ENCODE peak calls at places on chromosome 19, in six cellular contexts. R is PC-9, E is cardiac fibroblast, I is BJ, F is mucosa of descending colon, Z is choroid plexus epithelial cell. Y is an unnamed sample.

GRCh38 chr19:47603706-47604310 is 5.1 kb upstream of the BICRA start:
- DNase-seq in R (no peak), I (no peak), E (no peak), Z (no peak), F (no peak), Y (no peak)

GRCh38 chr19:4277051-4277700 is 1.9 kb upstream of the SHD start:
- DNase-seq in I (no peak), Z (no peak), R (no peak), F (no peak), E (no peak), Y (no peak)

GRCh38 chr19:21940684-21941083 is 70.1 kb downstream of the ZNF208 start:
- DNase-seq in R (no peak), Z (no peak), E (no peak), F (peak; percentile 36), I (no peak), Y (no peak)

GRCh38 chr19:55642153-55643002 is 1.1 kb upstream of the ZNF581 start:
- DNase-seq in F (peak; percentile 73), R (peak; percentile 29), E (peak; percentile 36), Z (peak; percentile 46), I (no peak), Y (peak; percentile 31)

GRCh38 chr19:18156841-18157464 is 4.0 kb downstream of the PIK3R2 start:
- DNase-seq in I (no peak), F (peak; percentile 96), Z (peak; percentile 95), R (peak; percentile 85), E (peak; percentile 88), Y (peak; percentile 92)

GRCh38 chr19:34172661-34173144 is 399 bp downstream of the LSM14A start:
- DNase-seq in F (no peak), Z (no peak), R (no peak), I (no peak), E (no peak), Y (no peak)

GRCh38 chr19:49849433-49850220 is 1.3 kb upstream of the PTOV1 start:
- DNase-seq in Z (no peak), E (no peak), R (no peak), I (no peak), F (no peak), Y (no peak)

GRCh38 chr19:6480843-6481415 is 658 bp downstream of the DENND1C start:
- DNase-seq in I (no peak), R (no peak), Z (no peak), F (no peak), E (no peak), Y (no peak)

GRCh38 chr19:53511933-53512374 is 26.0 kb upstream of the ZNF331 start:
- DNase-seq in Z (peak; percentile 85), E (peak; percentile 78), F (no peak), I (no peak), R (peak; percentile 29), Y (peak; percentile 74)

GRCh38 chr19:8194528-8195275 is 14.5 kb upstream of the CERS4 start:
- DNase-seq in R (no peak), E (no peak), F (peak; percentile 80), I (no peak), Z (no peak), Y (no peak)

GRCh38 chr19:14563989-14564650 is 7.7 kb downstream of the NDUFB7 start:
- DNase-seq in E (peak; percentile 49), Z (peak; percentile 33), F (peak; percentile 82), R (peak; percentile 19), I (no peak), Y (peak; percentile 25)

GRCh38 chr19:18282021-18282787 is 782 bp upstream of the JUND start:
- DNase-seq in F (peak; percentile 73), R (no peak), Z (no peak), I (no peak), E (no peak), Y (no peak)

GRCh38 chr19:28794301-28794700 is 418.6 kb downstream of the UQCRFS1 start:
- DNase-seq in Z (no peak), R (no peak), I (no peak), F (no peak), E (no peak), Y (no peak)

GRCh38 chr19:48501446-48501960 is 10.1 kb downstream of the LMTK3 start:
- DNase-seq in Z (no peak), F (peak; percentile 73), I (no peak), R (peak; percentile 89), E (no peak), Y (no peak)

GRCh38 chr19:18478545-18479311 is 40.8 kb upstream of the ISYNA1 start:
- DNase-seq in R (peak; percentile 55), F (peak; percentile 84), E (peak; percentile 90), I (peak; percentile 72), Z (peak; percentile 89), Y (peak; percentile 98)

GRCh38 chr19:36488816-36489138 is 584 bp downstream of the ZNF566 start:
- DNase-seq in Z (no peak), F (no peak), R (no peak), I (no peak), E (peak; percentile 14), Y (peak; percentile 6)

GRCh38 chr19:38774181-38774950 is 1.0 kb upstream of the LGALS7 start:
- DNase-seq in E (no peak), Z (no peak), F (no peak), R (no peak), I (no peak), Y (no peak)

GRCh38 chr19:54684537-54684936 is 21.8 kb downstream of the LILRB4 start:
- DNase-seq in F (no peak), E (peak; percentile 23), Z (peak; percentile 14), I (no peak), R (peak; percentile 6), Y (peak; percentile 3)

GRCh38 chr19:6947745-6948144 is 60.4 kb downstream of the ADGRE1 start:
- DNase-seq in E (peak; percentile 86), I (no peak), Z (peak; percentile 2), R (no peak), F (no peak), Y (no peak)

GRCh38 chr19:38268539-38268938 is 4.2 kb downstream of the SPINT2 start:
- DNase-seq in I (no peak), Z (no peak), E (no peak), R (no peak), F (no peak), Y (no peak)

GRCh38 chr19:17685451-17686026 is 2.6 kb downstream of the UNC13A start:
- DNase-seq in I (no peak), E (no peak), Z (no peak), R (no peak), F (no peak), Y (no peak)

GRCh38 chr19:14248578-14249011 is 42.6 kb upstream of the ADGRL1 start:
- DNase-seq in Z (peak; percentile 24), R (peak; percentile 29), E (no peak), I (no peak), F (peak; percentile 56), Y (peak; percentile 46)

GRCh38 chr19:38726761-38727301 is 17.4 kb downstream of the CAPN12 start:
- DNase-seq in F (no peak), I (no peak), Z (no peak), E (no peak), R (no peak), Y (no peak)

GRCh38 chr19:38679839-38680238 is 32.4 kb downstream of the ACTN4 start:
- DNase-seq in I (no peak), F (no peak), E (peak; percentile 51), Z (no peak), R (no peak), Y (peak; percentile 82)

GRCh38 chr19:39208175-39208795 is 4.2 kb upstream of the SYCN start:
- DNase-seq in E (no peak), F (no peak), R (no peak), Z (no peak), I (no peak), Y (no peak)

GRCh38 chr19:11116507-11116906 is 27.2 kb downstream of the LDLR start:
- DNase-seq in I (no peak), R (no peak), E (no peak), Z (no peak), F (no peak), Y (no peak)

GRCh38 chr19:44608391-44608821 is 5.0 kb upstream of the IGSF23 start:
- DNase-seq in Z (peak; percentile 43), E (peak; percentile 60), F (no peak), I (no peak), R (no peak), Y (peak; percentile 61)

GRCh38 chr19:38544569-38545315 is 73.0 kb downstream of the MAP4K1 start:
- DNase-seq in R (no peak), E (peak; percentile 23), I (no peak), Z (peak; percentile 30), F (peak; percentile 10), Y (peak; percentile 4)

DNA sequence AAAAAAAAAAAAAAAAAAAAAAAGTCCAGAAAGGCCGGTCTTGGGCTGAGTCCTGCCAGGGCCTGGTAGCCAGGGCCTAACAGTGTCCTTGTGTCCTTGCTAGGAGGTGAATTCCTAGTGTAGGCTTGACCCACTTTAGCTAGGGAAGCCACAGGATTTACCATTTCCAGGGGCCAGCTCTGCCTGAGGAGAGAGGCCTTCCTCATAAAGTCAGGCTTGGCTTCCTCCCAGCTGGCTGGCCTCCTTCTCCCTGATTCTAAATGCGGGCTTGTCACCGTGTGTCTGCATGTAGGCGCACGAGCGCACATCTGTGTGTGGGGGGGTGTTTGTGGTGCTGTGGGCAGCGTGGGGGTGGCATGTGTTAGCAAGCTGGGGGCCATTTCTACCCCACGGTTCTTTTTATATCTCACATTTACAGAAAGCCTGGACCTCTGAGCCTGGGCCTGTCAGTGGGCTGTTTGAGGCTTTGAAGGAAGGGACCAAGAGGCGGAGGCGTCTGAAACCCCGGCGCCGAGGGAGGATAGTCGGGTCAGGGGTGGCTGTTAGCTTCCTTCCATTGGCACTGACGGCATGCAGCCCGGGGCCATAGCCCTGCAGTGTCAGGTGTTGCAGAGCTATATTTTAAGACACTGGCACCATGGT is 31.7 kb downstream of the IER2 start:
- DNase-seq in E (peak; percentile 55), I (peak; percentile 55), F (no peak), R (no peak), Z (peak; percentile 46), Y (peak; percentile 70)
- TF ChIP-seq CTCF in E (no peak), I (no peak), F (no peak), R (no peak), Z (no peak), Y (no peak)

GRCh38 chr19:12841094-12841493 is 2.8 kb downstream of the MAST1 start:
- DNase-seq in I (no peak), E (peak; percentile 29), F (peak; percentile 54), R (peak; percentile 49), Z (no peak), Y (peak; percentile 19)
- H3K4me3 ChIP-seq in I (peak overlapping the region; percentile 25), E (peak overlapping the region; percentile 38), F (no peak overlapping the region), R (peak overlapping the region; percentile 49), Z (peak overlapping the region; percentile 20), Y (peak overlapping the region; percentile 45)

DNA sequence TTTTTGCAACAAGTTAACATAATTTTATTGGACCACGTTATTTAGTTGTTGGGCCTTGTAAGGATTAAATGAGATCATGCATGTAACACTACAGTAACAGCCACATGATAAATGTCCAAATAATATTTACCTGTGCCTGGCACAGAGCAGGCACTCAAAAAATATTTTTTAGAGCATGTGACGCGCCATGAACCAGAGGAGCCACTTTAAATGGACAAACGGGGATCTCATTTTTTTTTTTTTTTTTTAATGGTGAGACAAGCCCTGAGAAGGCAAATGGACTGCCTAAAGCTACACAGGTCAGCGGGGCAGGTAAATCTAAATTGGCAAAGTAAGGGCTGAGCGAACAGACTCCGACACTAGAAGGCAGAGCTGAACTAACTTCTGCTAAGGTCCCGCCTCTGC is 840 bp upstream of the RPS19 start:
- DNase-seq in R (no peak), F (no peak), E (no peak), I (no peak), Z (no peak), Y (no peak)
- TF ChIP-seq CTCF in R (no peak), F (no peak), E (no peak), I (no peak), Z (no peak), Y (no peak)

DNA sequence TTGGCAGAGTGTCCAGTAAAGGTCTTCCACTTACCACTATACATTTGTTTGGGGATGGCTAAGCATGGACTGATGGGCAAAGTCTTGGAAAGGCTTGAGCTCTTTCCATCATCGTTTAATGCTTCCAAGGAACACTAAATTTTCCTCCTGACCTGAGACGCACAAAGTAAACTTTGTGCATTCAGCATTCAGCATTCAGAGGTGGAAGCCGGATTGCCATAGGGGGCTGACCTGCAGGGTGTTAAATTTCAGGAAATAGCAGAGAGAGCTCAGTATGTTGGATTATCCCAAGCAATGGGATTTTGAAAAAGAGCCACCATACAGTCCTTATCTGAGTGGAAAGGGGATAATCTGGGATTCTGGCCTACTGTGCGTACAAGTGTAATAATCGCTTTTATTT is 14.0 kb downstream of the ZNF552 start:
- DNase-seq in R (no peak), I (no peak), Z (no peak), E (no peak), F (no peak), Y (no peak)
- H3K4me3 ChIP-seq in R (no peak overlapping the region), I (no peak overlapping the region), Z (no peak overlapping the region), E (no peak overlapping the region), F (no peak overlapping the region), Y (no peak overlapping the region)

Y was measured in fibroblast of villous mesenchyme.